ENCODE peak calls at places on chromosomes 6 and 20, in four cellular contexts. One of them, this sample, is unnamed.

GRCh38 chr20:44650777-44651493 is 564 bp downstream of the ADA start:
- DNase-seq in activated CD8-positive, alpha-beta memory T cell treated with anti-CD3 and anti-CD28 coated beads for 1 hour: no peak
- DNase-seq in keratinocyte: no peak
- DNase-seq in CD8-positive, alpha-beta T cell: peak
- DNase-seq in this sample: peak

GRCh38 chr6:2731281-2731909 is 19.3 kb downstream of the MYLK4 start:
- DNase-seq in activated CD8-positive, alpha-beta memory T cell treated with anti-CD3 and anti-CD28 coated beads for 1 hour: no peak
- DNase-seq in keratinocyte: no peak
- DNase-seq in CD8-positive, alpha-beta T cell: no peak
- DNase-seq in this sample: no peak

GRCh38 chr20:46119547-46119946 is 1.4 kb downstream of the CD40 start:
- DNase-seq in activated CD8-positive, alpha-beta memory T cell treated with anti-CD3 and anti-CD28 coated beads for 1 hour: no peak
- DNase-seq in keratinocyte: no peak
- DNase-seq in CD8-positive, alpha-beta T cell: no peak
- DNase-seq in this sample: no peak

GRCh38 chr6:43757966-43758616 is 11.9 kb upstream of the VEGFA start:
- DNase-seq in keratinocyte: no peak
- DNase-seq in activated CD8-positive, alpha-beta memory T cell treated with anti-CD3 and anti-CD28 coated beads for 1 hour: no peak
- DNase-seq in CD8-positive, alpha-beta T cell: no peak
- DNase-seq in this sample: no peak

GRCh38 chr6:70303034-70303525 is at the start of gene COL9A1:
- DNase-seq in activated CD8-positive, alpha-beta memory T cell treated with anti-CD3 and anti-CD28 coated beads for 1 hour: no peak
- DNase-seq in keratinocyte: no peak
- DNase-seq in CD8-positive, alpha-beta T cell: no peak
- DNase-seq in this sample: no peak

GRCh38 chr6:18632670-18633410 is 245.7 kb downstream of the RNF144B start:
- DNase-seq in keratinocyte: no peak
- DNase-seq in activated CD8-positive, alpha-beta memory T cell treated with anti-CD3 and anti-CD28 coated beads for 1 hour: no peak
- DNase-seq in CD8-positive, alpha-beta T cell: no peak
- DNase-seq in this sample: no peak

GRCh38 chr20:62523473-62524203 is 47.8 kb upstream of the GATA5 start:
- DNase-seq in keratinocyte: no peak
- DNase-seq in activated CD8-positive, alpha-beta memory T cell treated with anti-CD3 and anti-CD28 coated beads for 1 hour: peak
- DNase-seq in CD8-positive, alpha-beta T cell: peak
- DNase-seq in this sample: peak

GRCh38 chr6:29071831-29072723 is 15.0 kb downstream of the OR2B3 start:
- DNase-seq in keratinocyte: no peak
- DNase-seq in CD8-positive, alpha-beta T cell: no peak
- DNase-seq in activated CD8-positive, alpha-beta memory T cell treated with anti-CD3 and anti-CD28 coated beads for 1 hour: no peak
- DNase-seq in this sample: no peak

GRCh38 chr6:98036344-98036743 is 753.3 kb upstream of the MMS22L start:
- DNase-seq in keratinocyte: no peak
- DNase-seq in activated CD8-positive, alpha-beta memory T cell treated with anti-CD3 and anti-CD28 coated beads for 1 hour: no peak
- DNase-seq in CD8-positive, alpha-beta T cell: no peak
- DNase-seq in this sample: no peak

GRCh38 chr6:37024665-37025337 is 19.3 kb downstream of the FGD2 start:
- DNase-seq in CD8-positive, alpha-beta T cell: no peak
- DNase-seq in keratinocyte: peak
- DNase-seq in activated CD8-positive, alpha-beta memory T cell treated with anti-CD3 and anti-CD28 coated beads for 1 hour: no peak
- DNase-seq in this sample: no peak

GRCh38 chr6:166346449-166346848 is 4.1 kb upstream of the SFT2D1 start:
- DNase-seq in activated CD8-positive, alpha-beta memory T cell treated with anti-CD3 and anti-CD28 coated beads for 1 hour: no peak
- DNase-seq in CD8-positive, alpha-beta T cell: no peak
- DNase-seq in keratinocyte: no peak
- DNase-seq in this sample: no peak

GRCh38 chr6:13485303-13485702 is 2.1 kb downstream of the GFOD1 start:
- DNase-seq in CD8-positive, alpha-beta T cell: no peak
- DNase-seq in activated CD8-positive, alpha-beta memory T cell treated with anti-CD3 and anti-CD28 coated beads for 1 hour: no peak
- DNase-seq in keratinocyte: no peak
- DNase-seq in this sample: no peak

GRCh38 chr6:41332842-41333736 is 2.3 kb upstream of the NCR2 start:
- DNase-seq in keratinocyte: no peak
- DNase-seq in CD8-positive, alpha-beta T cell: no peak
- DNase-seq in activated CD8-positive, alpha-beta memory T cell treated with anti-CD3 and anti-CD28 coated beads for 1 hour: no peak
- DNase-seq in this sample: no peak

GRCh38 chr6:90895299-90896164 is 308.7 kb upstream of the MAP3K7 start:
- DNase-seq in activated CD8-positive, alpha-beta memory T cell treated with anti-CD3 and anti-CD28 coated beads for 1 hour: no peak
- DNase-seq in CD8-positive, alpha-beta T cell: no peak
- DNase-seq in keratinocyte: no peak
- DNase-seq in this sample: no peak

GRCh38 chr6:48973486-48973885 is 489.6 kb downstream of the MMUT start:
- DNase-seq in activated CD8-positive, alpha-beta memory T cell treated with anti-CD3 and anti-CD28 coated beads for 1 hour: no peak
- DNase-seq in CD8-positive, alpha-beta T cell: no peak
- DNase-seq in keratinocyte: no peak
- DNase-seq in this sample: no peak

GRCh38 chr20:39855799-39856198 is 833.2 kb downstream of the MAFB start:
- DNase-seq in keratinocyte: no peak
- DNase-seq in activated CD8-positive, alpha-beta memory T cell treated with anti-CD3 and anti-CD28 coated beads for 1 hour: no peak
- DNase-seq in CD8-positive, alpha-beta T cell: no peak
- DNase-seq in this sample: no peak

GRCh38 chr6:160000280-160000704 is 31.4 kb downstream of the IGF2R start:
- DNase-seq in CD8-positive, alpha-beta T cell: no peak
- DNase-seq in activated CD8-positive, alpha-beta memory T cell treated with anti-CD3 and anti-CD28 coated beads for 1 hour: no peak
- DNase-seq in keratinocyte: no peak
- DNase-seq in this sample: no peak

GRCh38 chr6:136288566-136289326 is 900 bp downstream of the BCLAF1 start:
- DNase-seq in activated CD8-positive, alpha-beta memory T cell treated with anti-CD3 and anti-CD28 coated beads for 1 hour: peak
- DNase-seq in CD8-positive, alpha-beta T cell: peak
- DNase-seq in keratinocyte: no peak
- DNase-seq in this sample: peak

GRCh38 chr20:41330343-41330720 is 10.3 kb upstream of the LPIN3 start:
- DNase-seq in keratinocyte: no peak
- DNase-seq in CD8-positive, alpha-beta T cell: no peak
- DNase-seq in activated CD8-positive, alpha-beta memory T cell treated with anti-CD3 and anti-CD28 coated beads for 1 hour: no peak
- DNase-seq in this sample: no peak

GRCh38 chr6:106556368-106556960 is 72.8 kb downstream of the RTN4IP1 start:
- DNase-seq in activated CD8-positive, alpha-beta memory T cell treated with anti-CD3 and anti-CD28 coated beads for 1 hour: no peak
- DNase-seq in keratinocyte: no peak
- DNase-seq in CD8-positive, alpha-beta T cell: no peak
- DNase-seq in this sample: peak

GRCh38 chr6:118263929-118264486 is 284.1 kb upstream of the PLN start:
- DNase-seq in activated CD8-positive, alpha-beta memory T cell treated with anti-CD3 and anti-CD28 coated beads for 1 hour: no peak
- DNase-seq in CD8-positive, alpha-beta T cell: no peak
- DNase-seq in keratinocyte: no peak
- DNase-seq in this sample: no peak

GRCh38 chr20:21396045-21396893 is 1.1 kb downstream of the NKX2-4 start:
- DNase-seq in keratinocyte: no peak
- DNase-seq in CD8-positive, alpha-beta T cell: no peak
- DNase-seq in activated CD8-positive, alpha-beta memory T cell treated with anti-CD3 and anti-CD28 coated beads for 1 hour: no peak
- DNase-seq in this sample: peak

GRCh38 chr6:31737315-31738047 is 1.2 kb upstream of the CLIC1 start:
- DNase-seq in keratinocyte: no peak
- DNase-seq in activated CD8-positive, alpha-beta memory T cell treated with anti-CD3 and anti-CD28 coated beads for 1 hour: no peak
- DNase-seq in CD8-positive, alpha-beta T cell: no peak
- DNase-seq in this sample: no peak

GRCh38 chr6:4714961-4715501 is 61.2 kb upstream of the CDYL start:
- DNase-seq in keratinocyte: peak
- DNase-seq in CD8-positive, alpha-beta T cell: no peak
- DNase-seq in activated CD8-positive, alpha-beta memory T cell treated with anti-CD3 and anti-CD28 coated beads for 1 hour: no peak
- DNase-seq in this sample: no peak

GRCh38 chr6:135623979-135624378 is 126.4 kb upstream of the AHI1 start:
- DNase-seq in keratinocyte: no peak
- DNase-seq in activated CD8-positive, alpha-beta memory T cell treated with anti-CD3 and anti-CD28 coated beads for 1 hour: no peak
- DNase-seq in CD8-positive, alpha-beta T cell: no peak
- DNase-seq in this sample: no peak

GRCh38 chr6:69775450-69775849 is 21.4 kb downstream of the LMBRD1 start:
- DNase-seq in CD8-positive, alpha-beta T cell: no peak
- DNase-seq in keratinocyte: no peak
- DNase-seq in activated CD8-positive, alpha-beta memory T cell treated with anti-CD3 and anti-CD28 coated beads for 1 hour: no peak
- DNase-seq in this sample: no peak

GRCh38 chr6:113654396-113654795 is 202.7 kb upstream of the MARCKS start:
- DNase-seq in keratinocyte: peak
- DNase-seq in CD8-positive, alpha-beta T cell: no peak
- DNase-seq in activated CD8-positive, alpha-beta memory T cell treated with anti-CD3 and anti-CD28 coated beads for 1 hour: no peak
- DNase-seq in this sample: no peak

GRCh38 chr6:92810913-92811312 is 608.4 kb downstream of the EPHA7 start:
- DNase-seq in keratinocyte: no peak
- DNase-seq in CD8-positive, alpha-beta T cell: no peak
- DNase-seq in activated CD8-positive, alpha-beta memory T cell treated with anti-CD3 and anti-CD28 coated beads for 1 hour: no peak
- DNase-seq in this sample: no peak

GRCh38 chr20:17558154-17558940 is 11.5 kb upstream of the DSTN start:
- DNase-seq in CD8-positive, alpha-beta T cell: no peak
- DNase-seq in keratinocyte: no peak
- DNase-seq in activated CD8-positive, alpha-beta memory T cell treated with anti-CD3 and anti-CD28 coated beads for 1 hour: no peak
- DNase-seq in this sample: no peak

GRCh38 chr6:135251964-135252429 is 70.9 kb downstream of the MYB start:
- DNase-seq in keratinocyte: no peak
- DNase-seq in CD8-positive, alpha-beta T cell: no peak
- DNase-seq in activated CD8-positive, alpha-beta memory T cell treated with anti-CD3 and anti-CD28 coated beads for 1 hour: no peak
- DNase-seq in this sample: no peak

GRCh38 chr6:26234421-26235239 is 130.4 kb upstream of the BTN3A2 start:
- DNase-seq in CD8-positive, alpha-beta T cell: peak
- DNase-seq in activated CD8-positive, alpha-beta memory T cell treated with anti-CD3 and anti-CD28 coated beads for 1 hour: no peak
- DNase-seq in keratinocyte: no peak
- DNase-seq in this sample: peak

This sample was measured in CD4-positive, alpha-beta memory T cell.